ENCODE peak calls at places on chromosomes 13 and 19, in five cellular contexts. C is thoracic aorta, P is mammary epithelial cell, I is transverse colon, H is tibial nerve. X is an unnamed sample.

GRCh38 chr13:106468207-106468606 is 67.3 kb downstream of the EFNB2 start:
- DNase-seq in C (no peak), P (no peak), I (no peak), H (no peak), X (no peak)

GRCh38 chr19:21694171-21694906 is 73.0 kb downstream of the ZNF100 start:
- DNase-seq in C (no peak), P (no peak), I (no peak), H (no peak), X (no peak)

GRCh38 chr13:114121496-114122466 is 10.6 kb downstream of the RASA3 start:
- DNase-seq in C (no peak), P (no peak), I (peak; percentile 9), H (no peak), X (no peak)

GRCh38 chr19:6238256-6238642 is 41.5 kb downstream of the MLLT1 start:
- DNase-seq in C (no peak), P (no peak), I (no peak), H (no peak), X (no peak)

GRCh38 chr19:46861691-46862503 is 1.1 kb downstream of the ARHGAP35 start:
- DNase-seq in C (no peak), P (peak; percentile 32), I (peak; percentile 28), H (no peak), X (no peak)

GRCh38 chr19:34253711-34254551 is 423 bp upstream of the GARRE1 start:
- DNase-seq in C (peak; percentile 16), P (no peak), I (peak; percentile 92), H (peak; percentile 78), X (no peak)

GRCh38 chr13:95784161-95784880 is 107.4 kb downstream of the DNAJC3 start:
- DNase-seq in C (no peak), P (peak; percentile 22), I (no peak), H (no peak), X (peak; percentile 64)

GRCh38 chr19:45455707-45456499 is 11.9 kb upstream of the FOSB start:
- DNase-seq in C (peak; percentile 92), P (peak; percentile 98), I (peak; percentile 94), H (peak; percentile 68), X (peak; percentile 96)

GRCh38 chr13:23828866-23829265 is 60.3 kb downstream of the MIPEP start:
- DNase-seq in C (no peak), P (peak; percentile 43), I (no peak), H (no peak), X (no peak)

GRCh38 chr19:4717191-4717965 is 6.3 kb downstream of the DPP9 start:
- DNase-seq in C (no peak), P (peak; percentile 48), I (no peak), H (peak; percentile 53), X (peak; percentile 82)

GRCh38 chr13:105806335-105806920 is 729.0 kb downstream of the EFNB2 start:
- DNase-seq in C (no peak), P (no peak), I (no peak), H (no peak), X (no peak)

GRCh38 chr19:1122021-1122971 is 18.5 kb downstream of the GPX4 start:
- DNase-seq in C (no peak), P (no peak), I (no peak), H (no peak), X (no peak)

GRCh38 chr13:29892149-29892548 is 41.7 kb upstream of the UBL3 start:
- DNase-seq in C (no peak), P (no peak), I (no peak), H (no peak), X (no peak)

GRCh38 chr19:58317481-58318072 is 9.2 kb upstream of the ZSCAN22 start:
- DNase-seq in C (no peak), P (no peak), I (no peak), H (no peak), X (no peak)

GRCh38 chr13:82739881-82740280 is 1142.4 kb downstream of the SLITRK1 start:
- DNase-seq in C (no peak), P (no peak), I (no peak), H (no peak), X (no peak)

GRCh38 chr19:8638078-8638619 is 7.7 kb downstream of the NFILZ start:
- DNase-seq in C (no peak), P (no peak), I (peak; percentile 22), H (no peak), X (no peak)

GRCh38 chr19:11673608-11674041 is 65.1 kb downstream of the ZNF823 start:
- DNase-seq in C (no peak), P (no peak), I (peak; percentile 70), H (peak; percentile 41), X (peak; percentile 39)

GRCh38 chr19:57280913-57281425 is 684 bp downstream of the ZNF460 start:
- DNase-seq in C (no peak), P (peak; percentile 46), I (no peak), H (no peak), X (no peak)

GRCh38 chr19:42267644-42268141 is 1.4 kb upstream of the CIC start:
- DNase-seq in C (no peak), P (no peak), I (peak; percentile 22), H (no peak), X (no peak)

GRCh38 chr19:4304509-4305252 is at the start of gene FSD1:
- DNase-seq in C (no peak), P (no peak), I (no peak), H (no peak), X (no peak)

GRCh38 chr13:106418556-106418955 is 116.9 kb downstream of the EFNB2 start:
- DNase-seq in C (no peak), P (peak; percentile 16), I (no peak), H (no peak), X (no peak)

GRCh38 chr13:110264685-110265275 is 42.2 kb downstream of the COL4A1 start:
- DNase-seq in C (no peak), P (no peak), I (no peak), H (no peak), X (no peak)
- H3K4me1 ChIP-seq in C (peaks cover 96% of the 10 kb centered on the region), P (peaks cover 23% of the 10 kb centered on the region), I (peaks cover 39% of the 10 kb centered on the region), H (peaks cover 75% of the 10 kb centered on the region), X (peaks cover 41% of the 10 kb centered on the region)

GRCh38 chr19:29311391-29311790 is 98.4 kb upstream of the UQCRFS1 start:
- DNase-seq in C (no peak), P (no peak), I (no peak), H (no peak), X (no peak)
- H3K27me3 ChIP-seq in C (no peaks in the 10 kb centered on the region), P (no peaks in the 10 kb centered on the region), I (peaks cover 15% of the 10 kb centered on the region), H (no peaks in the 10 kb centered on the region), X (no peaks in the 10 kb centered on the region)

GRCh38 chr13:59261928-59262488 is 901.7 kb downstream of the DIAPH3 start:
- DNase-seq in C (no peak), P (no peak), I (no peak), H (no peak), X (no peak)
- TF ChIP-seq CTCF in C (no peak), P (no peak), I (no peak), H (no peak), X (peak; percentile 38)

DNA sequence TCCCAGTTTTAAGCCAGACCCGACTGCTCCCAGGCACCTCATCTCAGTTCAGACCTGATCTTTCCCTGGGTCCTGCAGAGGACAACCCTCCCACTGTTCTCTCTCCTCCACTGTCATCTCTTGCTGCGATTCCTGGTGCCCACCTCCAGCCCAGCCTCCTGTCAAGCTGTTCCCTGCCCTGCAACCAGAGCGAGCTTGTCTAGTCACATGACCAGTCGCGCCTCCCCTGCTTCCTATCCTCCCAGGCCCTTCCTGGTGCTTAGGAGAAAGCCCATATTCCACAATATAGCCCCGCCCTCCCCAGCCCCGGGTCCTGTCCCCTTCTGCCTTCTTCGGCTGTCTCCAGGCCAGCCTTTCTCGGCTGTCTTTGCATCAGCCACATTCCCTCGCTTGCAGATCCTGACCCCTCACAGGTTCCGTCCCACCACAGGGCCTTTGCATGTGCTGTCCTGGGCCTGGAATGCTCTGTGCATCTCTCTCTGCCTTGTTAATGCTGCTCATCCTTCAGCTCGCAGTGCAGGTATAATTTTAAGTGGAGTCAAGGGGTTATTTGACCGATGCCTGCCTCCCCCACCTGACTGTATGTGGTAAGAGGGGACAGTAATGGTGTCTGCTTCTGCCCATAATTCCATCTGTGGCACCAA is 88.8 kb downstream of the IER2 start:
- DNase-seq in C (no peak), P (no peak), I (no peak), H (no peak), X (no peak)
- H3K4me1 ChIP-seq in C (no peaks in the 10 kb centered on the region), P (no peaks in the 10 kb centered on the region), I (peaks cover 6% of the 10 kb centered on the region), H (no peaks in the 10 kb centered on the region), X (no peaks in the 10 kb centered on the region)

GRCh38 chr19:23263396-23263795 is 13.2 kb upstream of the ZNF724 start:
- DNase-seq in C (no peak), P (no peak), I (no peak), H (no peak), X (no peak)

GRCh38 chr19:23260956-23261355 is 10.8 kb upstream of the ZNF724 start:
- DNase-seq in C (no peak), P (no peak), I (no peak), H (no peak), X (no peak)

GRCh38 chr19:23262892-23263291 is 12.7 kb upstream of the ZNF724 start:
- DNase-seq in C (no peak), P (no peak), I (no peak), H (no peak), X (no peak)

GRCh38 chr19:23259961-23260360 is 9.8 kb upstream of the ZNF724 start:
- DNase-seq in C (no peak), P (no peak), I (no peak), H (no peak), X (no peak)

DNA sequence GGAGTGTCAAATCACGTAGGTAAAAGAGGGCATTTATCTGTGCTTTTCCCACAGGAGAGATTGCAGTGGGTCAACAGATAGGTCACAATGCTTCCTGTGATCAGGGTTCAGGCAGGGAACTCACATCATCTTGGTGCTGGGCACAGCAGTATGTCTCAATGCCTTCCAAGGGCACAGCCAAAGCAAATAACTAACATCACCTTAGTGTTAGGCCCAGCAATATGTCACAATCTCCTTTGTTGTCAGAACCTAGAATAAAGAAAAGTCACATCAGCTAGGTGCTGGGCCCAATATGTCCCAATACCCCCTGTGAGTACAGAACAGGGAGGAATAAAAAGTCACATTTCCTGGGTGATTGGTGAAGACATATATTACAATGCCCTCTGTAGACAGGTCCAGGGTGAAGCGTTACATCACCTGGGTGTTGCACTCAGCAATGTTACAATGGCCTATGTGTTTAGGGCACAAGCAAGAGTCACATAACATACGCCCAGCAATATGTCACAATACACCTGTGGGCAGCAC is 11.4 kb upstream of the ZNF724 start:
- DNase-seq in C (no peak), P (no peak), I (no peak), H (no peak), X (no peak)
- H3K27me3 ChIP-seq in C (no peaks in the 10 kb centered on the region), P (no peaks in the 10 kb centered on the region), I (no peaks in the 10 kb centered on the region), H (no peaks in the 10 kb centered on the region), X (no peaks in the 10 kb centered on the region)

DNA sequence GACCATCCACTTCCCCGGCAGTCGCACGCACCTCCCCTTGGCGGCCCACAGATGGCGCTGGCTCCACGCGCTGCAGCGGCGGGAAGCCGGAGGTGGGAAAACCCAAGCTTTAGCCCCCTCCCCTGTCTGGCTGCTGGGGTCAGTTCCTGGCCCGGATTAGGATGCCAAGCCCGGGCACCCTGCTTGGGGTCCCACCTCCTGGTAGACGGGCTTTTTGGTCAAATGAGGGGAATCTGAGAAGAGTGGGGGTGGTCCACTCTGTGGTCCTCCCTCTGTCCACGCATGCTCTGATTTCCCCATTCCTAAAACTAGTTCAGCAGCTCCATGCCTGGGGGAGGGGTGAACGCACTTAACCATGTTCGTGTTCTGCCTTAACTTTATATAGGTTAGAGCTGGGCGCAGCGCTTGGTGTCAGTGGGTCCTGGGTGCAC is 8.1 kb upstream of the ADGRE2 start:
- DNase-seq in C (no peak), P (no peak), I (no peak), H (no peak), X (no peak)
- TF ChIP-seq CTCF in C (peak; percentile 10), P (peak; percentile 69), I (peak; percentile 42), H (peak; percentile 36), X (peak; percentile 84)